ENCODE peak calls at places on chromosomes 3 and 15, in six cellular contexts. One of them, this sample, is unnamed.

GRCh38 chr15:80106051-80106450 is 46.6 kb downstream of the ZFAND6 start:
- DNase-seq in psoas muscle: no peak
- DNase-seq in ELF-1: no peak
- DNase-seq in activated T-helper 1 cell treated with anti-CD3 and anti-CD28 coated beads, Interleukin-12 subunit alpha, Interleukin-12 subunit beta, Interleukin-2, Interleukin-4 antibody, amounts not matched to agents 30 ng/mL and 10 ng/mL and 1 ng/mL, durations not matched to agents 14 hours and 24 hours and 36 hours: no peak
- DNase-seq in prostate gland: no peak
- DNase-seq in activated CD4-positive, alpha-beta T cell treated with anti-CD3 and anti-CD28 coated beads for 1 hour: no peak
- DNase-seq in this sample: no peak

GRCh38 chr15:59553879-59554735 is 57.5 kb upstream of the GCNT3 start:
- DNase-seq in psoas muscle: no peak
- DNase-seq in activated CD4-positive, alpha-beta T cell treated with anti-CD3 and anti-CD28 coated beads for 1 hour: no peak
- DNase-seq in ELF-1: no peak
- DNase-seq in prostate gland: peak
- DNase-seq in activated T-helper 1 cell treated with anti-CD3 and anti-CD28 coated beads, Interleukin-12 subunit alpha, Interleukin-12 subunit beta, Interleukin-2, Interleukin-4 antibody, amounts not matched to agents 30 ng/mL and 10 ng/mL and 1 ng/mL, durations not matched to agents 14 hours and 24 hours and 36 hours: no peak
- DNase-seq in this sample: peak

GRCh38 chr3:74639681-74640080 is 25.2 kb upstream of the CNTN3 start:
- DNase-seq in psoas muscle: no peak
- DNase-seq in activated CD4-positive, alpha-beta T cell treated with anti-CD3 and anti-CD28 coated beads for 1 hour: no peak
- DNase-seq in ELF-1: no peak
- DNase-seq in activated T-helper 1 cell treated with anti-CD3 and anti-CD28 coated beads, Interleukin-12 subunit alpha, Interleukin-12 subunit beta, Interleukin-2, Interleukin-4 antibody, amounts not matched to agents 30 ng/mL and 10 ng/mL and 1 ng/mL, durations not matched to agents 14 hours and 24 hours and 36 hours: no peak
- DNase-seq in prostate gland: no peak
- DNase-seq in this sample: no peak

GRCh38 chr15:28975766-28976179 is 90.0 kb downstream of the APBA2 start:
- DNase-seq in activated CD4-positive, alpha-beta T cell treated with anti-CD3 and anti-CD28 coated beads for 1 hour: peak
- DNase-seq in ELF-1: peak
- DNase-seq in psoas muscle: no peak
- DNase-seq in prostate gland: no peak
- DNase-seq in activated T-helper 1 cell treated with anti-CD3 and anti-CD28 coated beads, Interleukin-12 subunit alpha, Interleukin-12 subunit beta, Interleukin-2, Interleukin-4 antibody, amounts not matched to agents 30 ng/mL and 10 ng/mL and 1 ng/mL, durations not matched to agents 14 hours and 24 hours and 36 hours: peak
- DNase-seq in this sample: no peak

GRCh38 chr3:178485756-178486155 is 50.5 kb upstream of the KCNMB2 start:
- DNase-seq in psoas muscle: no peak
- DNase-seq in activated CD4-positive, alpha-beta T cell treated with anti-CD3 and anti-CD28 coated beads for 1 hour: no peak
- DNase-seq in activated T-helper 1 cell treated with anti-CD3 and anti-CD28 coated beads, Interleukin-12 subunit alpha, Interleukin-12 subunit beta, Interleukin-2, Interleukin-4 antibody, amounts not matched to agents 30 ng/mL and 10 ng/mL and 1 ng/mL, durations not matched to agents 14 hours and 24 hours and 36 hours: no peak
- DNase-seq in ELF-1: no peak
- DNase-seq in prostate gland: no peak
- DNase-seq in this sample: peak

GRCh38 chr15:89830622-89831021 is 16.0 kb upstream of the ANPEP start:
- DNase-seq in psoas muscle: no peak
- DNase-seq in ELF-1: no peak
- DNase-seq in activated CD4-positive, alpha-beta T cell treated with anti-CD3 and anti-CD28 coated beads for 1 hour: no peak
- DNase-seq in prostate gland: no peak
- DNase-seq in activated T-helper 1 cell treated with anti-CD3 and anti-CD28 coated beads, Interleukin-12 subunit alpha, Interleukin-12 subunit beta, Interleukin-2, Interleukin-4 antibody, amounts not matched to agents 30 ng/mL and 10 ng/mL and 1 ng/mL, durations not matched to agents 14 hours and 24 hours and 36 hours: no peak
- DNase-seq in this sample: no peak

GRCh38 chr15:60853077-60853476 is 374.1 kb upstream of the ICE2 start:
- DNase-seq in prostate gland: no peak
- DNase-seq in activated CD4-positive, alpha-beta T cell treated with anti-CD3 and anti-CD28 coated beads for 1 hour: no peak
- DNase-seq in ELF-1: no peak
- DNase-seq in psoas muscle: no peak
- DNase-seq in activated T-helper 1 cell treated with anti-CD3 and anti-CD28 coated beads, Interleukin-12 subunit alpha, Interleukin-12 subunit beta, Interleukin-2, Interleukin-4 antibody, amounts not matched to agents 30 ng/mL and 10 ng/mL and 1 ng/mL, durations not matched to agents 14 hours and 24 hours and 36 hours: no peak
- DNase-seq in this sample: no peak

GRCh38 chr3:149437286-149437685 is 37.2 kb upstream of the TM4SF4 start:
- DNase-seq in activated T-helper 1 cell treated with anti-CD3 and anti-CD28 coated beads, Interleukin-12 subunit alpha, Interleukin-12 subunit beta, Interleukin-2, Interleukin-4 antibody, amounts not matched to agents 30 ng/mL and 10 ng/mL and 1 ng/mL, durations not matched to agents 14 hours and 24 hours and 36 hours: no peak
- DNase-seq in activated CD4-positive, alpha-beta T cell treated with anti-CD3 and anti-CD28 coated beads for 1 hour: no peak
- DNase-seq in psoas muscle: no peak
- DNase-seq in ELF-1: no peak
- DNase-seq in prostate gland: no peak
- DNase-seq in this sample: no peak

GRCh38 chr3:165256554-165256953 is 60.4 kb upstream of the SLITRK3 start:
- DNase-seq in prostate gland: no peak
- DNase-seq in activated T-helper 1 cell treated with anti-CD3 and anti-CD28 coated beads, Interleukin-12 subunit alpha, Interleukin-12 subunit beta, Interleukin-2, Interleukin-4 antibody, amounts not matched to agents 30 ng/mL and 10 ng/mL and 1 ng/mL, durations not matched to agents 14 hours and 24 hours and 36 hours: no peak
- DNase-seq in ELF-1: no peak
- DNase-seq in psoas muscle: no peak
- DNase-seq in activated CD4-positive, alpha-beta T cell treated with anti-CD3 and anti-CD28 coated beads for 1 hour: no peak
- DNase-seq in this sample: no peak

GRCh38 chr15:37628507-37628906 is 305.9 kb upstream of the TMCO5A start:
- DNase-seq in prostate gland: no peak
- DNase-seq in ELF-1: no peak
- DNase-seq in psoas muscle: no peak
- DNase-seq in activated T-helper 1 cell treated with anti-CD3 and anti-CD28 coated beads, Interleukin-12 subunit alpha, Interleukin-12 subunit beta, Interleukin-2, Interleukin-4 antibody, amounts not matched to agents 30 ng/mL and 10 ng/mL and 1 ng/mL, durations not matched to agents 14 hours and 24 hours and 36 hours: no peak
- DNase-seq in activated CD4-positive, alpha-beta T cell treated with anti-CD3 and anti-CD28 coated beads for 1 hour: no peak
- DNase-seq in this sample: no peak

GRCh38 chr3:43417133-43417532 is 130.8 kb downstream of the SNRK start:
- DNase-seq in prostate gland: no peak
- DNase-seq in psoas muscle: no peak
- DNase-seq in activated CD4-positive, alpha-beta T cell treated with anti-CD3 and anti-CD28 coated beads for 1 hour: no peak
- DNase-seq in ELF-1: peak
- DNase-seq in activated T-helper 1 cell treated with anti-CD3 and anti-CD28 coated beads, Interleukin-12 subunit alpha, Interleukin-12 subunit beta, Interleukin-2, Interleukin-4 antibody, amounts not matched to agents 30 ng/mL and 10 ng/mL and 1 ng/mL, durations not matched to agents 14 hours and 24 hours and 36 hours: no peak
- DNase-seq in this sample: no peak

GRCh38 chr15:51119120-51119519 is 24.4 kb upstream of the TNFAIP8L3 start:
- DNase-seq in activated T-helper 1 cell treated with anti-CD3 and anti-CD28 coated beads, Interleukin-12 subunit alpha, Interleukin-12 subunit beta, Interleukin-2, Interleukin-4 antibody, amounts not matched to agents 30 ng/mL and 10 ng/mL and 1 ng/mL, durations not matched to agents 14 hours and 24 hours and 36 hours: no peak
- DNase-seq in activated CD4-positive, alpha-beta T cell treated with anti-CD3 and anti-CD28 coated beads for 1 hour: no peak
- DNase-seq in ELF-1: peak
- DNase-seq in prostate gland: no peak
- DNase-seq in psoas muscle: no peak
- DNase-seq in this sample: no peak